ENCODE peak calls at places on chromosomes 16 and 17, in ten cellular contexts. H is nephron progenitor cell; Y is T-helper 1 cell; I is renal cortical epithelial cell; C is stimulated activated CD8-positive, alpha-beta memory T cell treated with anti-CD3 and anti-CD28 coated beads, Interleukin-7, amount 100 ng/mL, for 1 hour; D is trophoblast cell; T is GM12878; M is activated CD8-positive, alpha-beta memory T cell treated with anti-CD3 and anti-CD28 coated beads, Interleukin-2, amount 10 ng/mL, durations not matched to agents 7 days and 5 days; L is aorta; S is Peyer's patch. X is an unnamed sample.
A peak's percentile ranks its signal among the peaks of the same experiment; 100 is the strongest.

GRCh38 chr17:32019228-32019627 is 12.0 kb downstream of the LRRC37B start:
- DNase-seq in S (no peak), Y (no peak), L (no peak), T (no peak), H (no peak), I (no peak), D (no peak), C (no peak), M (no peak), X (no peak)

GRCh38 chr16:84618428-84619102 is 687 bp upstream of the COTL1 start:
- DNase-seq in T (no peak), L (peak; percentile 81), S (no peak), I (peak; percentile 99), M (no peak), H (no peak), D (peak; percentile 96), C (no peak), Y (no peak), X (no peak)

GRCh38 chr17:58391302-58391984 is 25.9 kb downstream of the RNF43 start:
- DNase-seq in M (no peak), S (peak; percentile 92), D (no peak), Y (no peak), T (no peak), C (no peak), L (no peak), I (peak; percentile 97), H (no peak), X (no peak)

GRCh38 chr17:15106540-15106939 is 158.6 kb downstream of the PMP22 start:
- DNase-seq in T (no peak), H (no peak), L (no peak), Y (no peak), D (peak; percentile 58), I (no peak), S (no peak), C (no peak), M (no peak), X (no peak)

GRCh38 chr16:17194190-17194780 is 276.5 kb downstream of the XYLT1 start:
- DNase-seq in H (peak; percentile 76), S (peak; percentile 83), Y (peak; percentile 13), I (no peak), D (peak; percentile 67), M (peak; percentile 64), T (no peak), C (peak; percentile 28), L (peak; percentile 87), X (peak; percentile 80)

GRCh38 chr17:66441012-66441703 is 138.7 kb downstream of the PRKCA start:
- DNase-seq in S (no peak), Y (no peak), H (no peak), T (peak; percentile 44), M (no peak), D (peak; percentile 38), I (no peak), C (no peak), L (no peak), X (no peak)

GRCh38 chr16:3095869-3096268 is 3.2 kb downstream of the ZSCAN10 start:
- DNase-seq in I (no peak), D (peak; percentile 24), M (peak; percentile 89), T (no peak), L (no peak), S (peak; percentile 82), C (no peak), H (no peak), Y (peak; percentile 30), X (no peak)

GRCh38 chr17:409308-409847 is 56.8 kb upstream of the RPH3AL start:
- DNase-seq in L (no peak), M (no peak), S (no peak), C (no peak), H (no peak), T (no peak), Y (no peak), I (no peak), D (no peak), X (no peak)

GRCh38 chr17:17132746-17133145 is 73.4 kb downstream of the PLD6 start:
- DNase-seq in I (no peak), D (no peak), L (no peak), C (no peak), S (no peak), H (peak; percentile 32), M (no peak), Y (no peak), T (no peak), X (no peak)

GRCh38 chr17:18142417-18142816 is 33.9 kb downstream of the MYO15A start:
- DNase-seq in T (no peak), L (no peak), C (no peak), H (no peak), D (no peak), S (no peak), I (no peak), M (no peak), Y (no peak), X (no peak)

GRCh38 chr16:977896-978295 is 3.7 kb upstream of the SOX8 start:
- DNase-seq in S (no peak), C (no peak), Y (no peak), H (no peak), D (no peak), I (no peak), T (no peak), M (no peak), L (no peak), X (no peak)

GRCh38 chr17:76191891-76192290 is 48.4 kb downstream of the RNF157 start:
- DNase-seq in T (peak; percentile 85), M (peak; percentile 76), L (no peak), D (no peak), Y (no peak), H (no peak), S (no peak), I (no peak), C (no peak), X (no peak)

GRCh38 chr16:3652373-3653037 is 2.0 kb upstream of the DNASE1 start:
- DNase-seq in T (no peak), C (no peak), I (no peak), Y (no peak), M (peak; percentile 37), S (peak; percentile 40), H (no peak), D (no peak), L (peak; percentile 54), X (no peak)

GRCh38 chr16:55700067-55700466 is 44.3 kb downstream of the SLC6A2 start:
- DNase-seq in D (no peak), C (no peak), I (no peak), T (no peak), Y (no peak), S (no peak), M (no peak), H (no peak), L (no peak), X (no peak)

GRCh38 chr17:34990921-34991365 is 10.6 kb downstream of the LIG3 start:
- DNase-seq in I (no peak), L (no peak), S (no peak), H (no peak), T (no peak), C (no peak), M (peak; percentile 56), Y (no peak), D (no peak), X (no peak)

GRCh38 chr17:74016504-74016903 is 187.0 kb upstream of the RPL38 start:
- DNase-seq in D (no peak), M (no peak), Y (no peak), H (no peak), C (no peak), I (no peak), T (no peak), L (no peak), S (no peak), X (no peak)

GRCh38 chr17:7132511-7133094 is 18.0 kb upstream of the ASGR2 start:
- DNase-seq in T (peak; percentile 84), M (peak; percentile 56), H (peak; percentile 45), C (no peak), Y (peak; percentile 29), S (no peak), I (no peak), L (peak; percentile 41), D (peak; percentile 48), X (no peak)

GRCh38 chr17:42819939-42820535 is 4.0 kb downstream of the BECN1 start:
- DNase-seq in M (peak; percentile 81), I (peak; percentile 49), L (peak; percentile 83), Y (peak; percentile 27), D (peak; percentile 58), C (peak; percentile 14), H (peak; percentile 77), T (no peak), S (peak; percentile 80), X (no peak)

GRCh38 chr16:77169650-77170236 is 21.2 kb upstream of the MON1B start:
- DNase-seq in Y (no peak), L (no peak), S (peak; percentile 50), T (no peak), H (peak; percentile 68), D (peak; percentile 71), C (no peak), M (peak; percentile 54), I (peak; percentile 30), X (no peak)

GRCh38 chr17:42429726-42430464 is 6.8 kb upstream of the CAVIN1 start:
- DNase-seq in D (no peak), T (no peak), S (no peak), M (no peak), L (no peak), C (no peak), Y (no peak), I (no peak), H (no peak), X (no peak)

GRCh38 chr17:21400816-21401593 is 24.8 kb downstream of the KCNJ12 start:
- DNase-seq in L (no peak), I (no peak), S (no peak), T (no peak), D (no peak), H (no peak), M (no peak), C (no peak), Y (no peak), X (no peak)

GRCh38 chr16:19835989-19836421 is 48.6 kb downstream of the GPRC5B start:
- DNase-seq in Y (no peak), T (no peak), H (no peak), I (no peak), S (no peak), L (no peak), M (no peak), D (no peak), C (no peak), X (no peak)

GRCh38 chr17:9183297-9183696 is 162.0 kb downstream of the NTN1 start:
- DNase-seq in M (peak; percentile 50), Y (no peak), I (no peak), H (no peak), L (no peak), T (no peak), S (no peak), C (no peak), D (no peak), X (no peak)

GRCh38 chr16:55699616-55700015 is 43.8 kb downstream of the SLC6A2 start:
- DNase-seq in D (no peak), T (no peak), H (no peak), M (no peak), S (no peak), C (no peak), L (no peak), I (no peak), Y (no peak), X (no peak)

GRCh38 chr17:58507123-58507634 is 7.3 kb downstream of the MTMR4 start:
- DNase-seq in M (no peak), Y (no peak), H (no peak), C (no peak), T (no peak), I (no peak), D (peak; percentile 98), S (no peak), L (no peak), X (peak; percentile 87)

GRCh38 chr16:48381201-48381600 is 4.0 kb downstream of the SIAH1 start:
- DNase-seq in Y (no peak), S (no peak), I (peak; percentile 57), D (peak; percentile 36), T (no peak), C (no peak), H (no peak), M (no peak), L (no peak), X (no peak)

GRCh38 chr17:79005063-79005861 is 4.3 kb downstream of the CANT1 start:
- DNase-seq in C (no peak), D (no peak), T (no peak), Y (no peak), L (peak; percentile 61), H (no peak), I (peak; percentile 14), M (no peak), S (peak; percentile 85), X (peak; percentile 70)

GRCh38 chr16:29816694-29817441 is 916 bp downstream of the PAGR1 start:
- DNase-seq in Y (no peak), C (no peak), D (peak; percentile 70), L (peak; percentile 89), S (peak; percentile 76), H (peak; percentile 62), I (no peak), T (no peak), M (peak; percentile 84), X (no peak)